ENCODE peak calls at places on chromosomes 12 and 14, in nine cellular contexts. Z, U, W, Q, C, E, G, H and N are unnamed samples.
A peak's percentile ranks its signal among the peaks of the same experiment; 100 is the strongest.

GRCh38 chr12:5706247-5706646 is 238.8 kb downstream of the ANO2 start:
- DNase-seq in U (no peak), Z (no peak), H (no peak), E (no peak), Q (no peak), C (no peak), G (no peak), W (no peak), N (no peak)

GRCh38 chr12:7716391-7716790 is 5.2 kb downstream of the DPPA3 start:
- DNase-seq in H (peak; percentile 59), U (no peak), G (no peak), Q (no peak), Z (no peak), W (peak; percentile 55), E (no peak), C (no peak), N (no peak)

GRCh38 chr14:33347816-33348215 is 409.1 kb downstream of the NPAS3 start:
- DNase-seq in C (no peak), Q (no peak), U (no peak), E (no peak), H (no peak), Z (no peak), W (no peak), G (no peak), N (no peak)

GRCh38 chr12:32334384-32334783 is 65.0 kb upstream of the FGD4 start:
- DNase-seq in U (no peak), G (no peak), Q (no peak), C (no peak), E (no peak), W (no peak), H (no peak), Z (no peak), N (no peak)

GRCh38 chr12:12015073-12015685 is 55.6 kb upstream of the BCL2L14 start:
- DNase-seq in W (no peak), U (no peak), Z (no peak), Q (no peak), E (no peak), C (no peak), G (no peak), H (no peak), N (no peak)

GRCh38 chr12:38771871-38772270 is 133.5 kb downstream of the CPNE8 start:
- DNase-seq in U (no peak), Q (no peak), E (no peak), H (no peak), C (no peak), G (no peak), Z (no peak), W (no peak), N (no peak)

GRCh38 chr14:81562818-81563217 is 29.2 kb upstream of the SEL1L start:
- DNase-seq in C (no peak), W (no peak), H (no peak), U (no peak), E (no peak), G (no peak), Z (no peak), Q (no peak), N (no peak)

GRCh38 chr14:24941719-24942118 is 108.2 kb downstream of the STXBP6 start:
- DNase-seq in G (no peak), Z (peak; percentile 29), C (no peak), U (no peak), E (no peak), H (peak; percentile 65), Q (no peak), W (no peak), N (no peak)

GRCh38 chr14:59831121-59831730 is 39.4 kb downstream of the RTN1 start:
- DNase-seq in E (no peak), U (no peak), W (no peak), Q (no peak), G (no peak), Z (no peak), C (no peak), H (no peak), N (no peak)

GRCh38 chr14:101534198-101534597 is 27.1 kb upstream of the DIO3 start:
- DNase-seq in Q (no peak), W (no peak), Z (no peak), H (no peak), G (no peak), C (no peak), E (no peak), U (no peak), N (no peak)

DNA sequence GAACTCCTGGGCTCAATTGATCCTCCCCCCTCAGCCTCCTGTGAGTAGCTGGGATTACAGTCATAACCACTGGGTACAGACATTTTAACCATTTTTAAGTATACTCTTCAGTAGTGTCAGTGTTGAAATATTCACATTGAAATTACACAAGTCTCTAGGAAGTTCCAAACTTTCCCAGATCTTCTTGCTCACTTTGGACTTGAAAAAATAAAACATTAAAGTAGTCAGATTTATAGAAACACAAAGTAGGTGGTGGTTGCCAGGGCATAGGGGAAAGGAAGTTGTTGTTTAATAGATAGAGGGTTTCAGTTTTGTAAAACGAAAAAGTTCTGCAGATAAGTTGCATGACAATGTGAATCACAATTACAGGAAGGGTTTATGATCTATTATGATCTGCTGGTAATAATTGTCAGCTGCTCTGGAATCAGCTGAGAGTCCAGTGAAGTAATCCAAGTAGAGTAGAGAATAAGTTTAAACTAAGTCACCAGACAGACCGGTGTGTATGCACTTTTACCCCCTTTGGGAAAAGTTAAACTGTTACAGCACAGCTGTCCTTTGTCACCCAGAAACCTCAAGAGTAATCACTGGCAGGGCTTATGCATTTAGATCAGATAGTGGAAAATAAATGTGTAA is 27.4 kb downstream of the PCNX1 start:
- DNase-seq in H (no peak), C (peak; percentile 71), E (no peak), Q (no peak), W (peak; percentile 29), U (no peak), G (no peak), Z (no peak), N (no peak)
- H3K4me3 ChIP-seq in H (no peak overlapping the region), C (no peak overlapping the region), E (no peak overlapping the region), Q (no peak overlapping the region), W (no peak overlapping the region), U (no peak overlapping the region), G (no peak overlapping the region), Z (no peak overlapping the region), N (no peak overlapping the region)

DNA sequence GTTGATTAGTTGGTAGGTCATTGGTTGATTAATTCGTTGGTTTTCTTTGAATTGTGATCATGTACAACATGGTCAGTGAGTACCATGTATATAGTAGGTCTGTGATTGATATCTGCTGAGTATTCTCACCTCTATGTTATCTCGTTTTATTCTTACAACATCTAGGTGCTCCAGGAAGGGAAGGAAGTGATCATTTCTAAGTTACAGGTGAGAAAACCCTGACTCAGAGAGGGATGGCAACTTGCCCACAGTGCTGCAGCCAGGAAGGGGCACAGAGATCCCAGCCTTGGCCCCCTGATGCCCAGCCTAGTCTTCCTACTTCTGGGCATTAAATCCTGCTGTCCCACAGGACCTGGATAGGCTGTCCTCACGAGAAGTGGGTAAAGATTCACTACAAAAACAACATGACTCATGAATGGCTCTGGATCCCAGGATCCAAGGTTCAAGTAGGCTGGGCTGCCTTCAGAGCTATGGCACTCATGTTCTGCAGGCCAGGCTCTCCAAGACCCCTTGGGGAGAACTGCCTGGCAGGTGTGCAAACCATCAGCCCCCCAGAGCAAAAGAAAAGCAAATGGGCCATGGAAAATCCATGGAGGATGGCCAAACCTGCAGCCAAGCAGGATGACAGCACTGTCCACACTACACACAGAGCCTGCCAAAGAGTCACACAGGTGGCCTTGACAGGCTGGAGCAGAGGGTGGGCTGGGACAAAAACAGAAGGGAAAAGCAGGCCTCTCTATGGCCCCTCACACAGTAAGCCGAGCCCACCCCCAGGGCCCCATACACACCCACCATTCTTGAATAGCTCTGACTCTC is 146.2 kb downstream of the BCL11B start:
- DNase-seq in Z (no peak), W (peak; percentile 6), C (no peak), U (no peak), Q (no peak), H (no peak), G (no peak), E (no peak), N (no peak)
- TF ChIP-seq CTCF in Z (no peak), W (no peak), C (no peak), U (no peak), Q (no peak), H (no peak), G (no peak), E (no peak), N (no peak)

DNA sequence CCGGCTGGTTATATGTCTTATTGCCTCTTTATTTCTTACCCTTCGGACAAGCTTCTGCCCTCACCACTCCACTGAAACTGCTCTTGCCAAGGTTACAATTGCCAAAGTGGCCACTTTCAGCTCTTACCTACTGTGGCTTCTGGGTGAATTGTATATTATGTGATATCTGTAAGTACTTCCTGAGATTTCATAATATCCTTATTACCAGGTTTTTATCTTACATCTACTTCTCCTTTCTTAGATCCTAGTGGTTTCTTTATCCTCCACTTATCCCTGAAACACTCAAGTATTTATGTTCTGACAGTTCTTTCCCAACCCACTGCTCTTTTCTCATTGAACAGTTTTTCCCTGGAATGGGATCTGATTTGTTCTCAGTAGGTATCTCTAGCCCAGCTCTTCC is 10.5 kb downstream of the CELA1 start:
- DNase-seq in Z (no peak), G (no peak), U (no peak), H (no peak), W (no peak), Q (no peak), C (no peak), E (no peak), N (no peak)
- H3K4me3 ChIP-seq in Z (no peak overlapping the region), G (no peak overlapping the region), U (no peak overlapping the region), H (no peak overlapping the region), W (no peak overlapping the region), Q (no peak overlapping the region), C (no peak overlapping the region), E (no peak overlapping the region), N (no peak overlapping the region)

DNA sequence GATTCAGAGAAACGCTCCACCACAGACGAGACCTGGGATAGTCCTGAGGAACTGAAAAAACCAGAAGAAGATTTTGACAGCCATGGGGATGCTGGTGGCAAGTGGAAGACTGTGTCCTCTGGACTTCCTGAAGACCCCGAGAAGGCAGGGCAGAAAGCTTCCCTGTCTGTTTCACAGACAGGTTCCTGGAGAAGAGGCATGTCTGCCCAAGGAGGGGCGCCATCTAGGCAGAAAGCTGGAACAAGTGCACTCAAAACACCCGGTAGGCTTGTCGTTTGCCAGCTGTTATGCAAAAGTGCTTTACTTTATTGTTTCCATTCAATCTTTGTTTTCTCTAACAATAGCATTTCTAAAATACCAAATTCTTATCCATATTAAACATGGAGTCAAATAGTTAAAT is 287.3 kb downstream of the NAV3 start:
- DNase-seq in G (no peak), E (no peak), H (peak; percentile 8), Z (no peak), C (no peak), W (no peak), Q (no peak), U (no peak), N (no peak)
- TF ChIP-seq CTCF in G (peak; percentile 19), E (peak; percentile 20), H (no peak), Z (no peak), C (peak; percentile 9), W (no peak), Q (no peak), U (no peak), N (peak; percentile 35)

DNA sequence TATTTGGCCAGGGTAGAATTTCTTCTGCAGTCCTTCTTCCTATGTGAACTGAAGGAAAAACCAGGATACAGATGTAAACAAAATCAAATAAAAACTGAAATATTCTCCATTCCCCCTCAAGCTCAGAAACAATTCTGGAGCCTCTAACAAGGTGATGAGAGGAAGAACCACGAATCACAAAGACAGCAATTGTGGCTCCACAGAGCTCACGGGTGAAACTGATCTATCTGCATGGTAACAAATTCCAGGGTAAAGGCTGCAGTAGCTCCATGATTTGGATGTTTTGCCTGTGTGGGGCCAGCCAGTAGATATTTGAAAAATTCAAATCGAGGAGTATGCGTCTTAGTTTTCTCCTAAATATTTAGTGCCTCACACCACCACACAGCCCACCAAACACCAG is 10.6 kb downstream of the GRIN2B start:
- DNase-seq in G (no peak), H (no peak), Q (no peak), W (no peak), U (no peak), E (no peak), Z (no peak), C (no peak), N (no peak)
- H3K4me3 ChIP-seq in G (no peak overlapping the region), H (no peak overlapping the region), Q (no peak overlapping the region), W (no peak overlapping the region), U (no peak overlapping the region), E (no peak overlapping the region), Z (no peak overlapping the region), C (no peak overlapping the region), N (no peak overlapping the region)